ENCODE peak calls at places on chromosomes 7 and 10, in nine cellular contexts. U is midbrain; I is activated T-cell treated with anti-CD3 and anti-CD28 coated beads, Interleukin-2, amount 50 U/mL, for 1 hour; E is amniotic stem cell; Z is heart right ventricle; H is retina; C is uterus; R is smooth muscle cell of the brain vasculature; P is GM03348. B is an unnamed sample.

GRCh38 chr10:96588060-96588554 is 1.3 kb upstream of the TM9SF3 start:
- DNase-seq in U (no peak), I (no peak), E (no peak), Z (no peak), H (no peak), C (no peak), R (no peak), P (no peak), B (no peak)

GRCh38 chr7:3294432-3295100 is 6.5 kb upstream of the SDK1 start:
- DNase-seq in U (no peak), I (no peak), E (no peak), Z (no peak), H (no peak), C (no peak), R (no peak), P (no peak), B (no peak)

GRCh38 chr10:69045441-69046300 is 42.2 kb upstream of the SRGN start:
- DNase-seq in U (no peak), I (peak; percentile 35), E (no peak), Z (no peak), H (no peak), C (no peak), R (no peak), P (no peak), B (peak; percentile 50)

GRCh38 chr10:81600185-81600584 is 274.8 kb upstream of the NRG3 start:
- DNase-seq in U (no peak), I (no peak), E (no peak), Z (no peak), H (no peak), C (no peak), R (peak; percentile 7), P (peak; percentile 31), B (no peak)

GRCh38 chr10:71281646-71282322 is 37.3 kb upstream of the SLC29A3 start:
- DNase-seq in U (no peak), I (no peak), E (no peak), Z (no peak), H (no peak), C (no peak), R (no peak), P (no peak), B (no peak)

GRCh38 chr10:71060636-71061426 is 151.5 kb upstream of the UNC5B start:
- DNase-seq in U (no peak), I (no peak), E (no peak), Z (no peak), H (peak; percentile 76), C (no peak), R (no peak), P (no peak), B (no peak)

GRCh38 chr7:144384071-144384470 is 19.4 kb downstream of the NOBOX start:
- DNase-seq in U (no peak), I (no peak), E (no peak), Z (no peak), H (no peak), C (no peak), R (no peak), P (no peak), B (no peak)

GRCh38 chr7:98795741-98796493 is 73.9 kb downstream of the TMEM130 start:
- DNase-seq in U (no peak), I (no peak), E (no peak), Z (no peak), H (no peak), C (no peak), R (no peak), P (no peak), B (no peak)

GRCh38 chr7:8089036-8089780 is 120.6 kb downstream of the GLCCI1 start:
- DNase-seq in U (no peak), I (no peak), E (no peak), Z (no peak), H (no peak), C (no peak), R (no peak), P (no peak), B (no peak)

GRCh38 chr7:5754981-5755599 is 26.4 kb downstream of the RNF216 start:
- DNase-seq in U (no peak), I (no peak), E (no peak), Z (no peak), H (no peak), C (no peak), R (no peak), P (no peak), B (no peak)

B was measured in activated naive CD4-positive, alpha-beta T cell treated with Interleukin-2 at 50 U/mL for 16 hours.